ENCODE peak calls at places on chromosomes 16 and 17, in ten cellular contexts. One of them, this sample, is unnamed.

GRCh38 chr17:33038740-33039139 is 47.1 kb downstream of the SPACA3 start:
- DNase-seq in fibroblast of lung: peak; percentile 69
- DNase-seq in transverse colon: peak; percentile 41
- DNase-seq in choroid plexus epithelial cell: peak; percentile 24
- DNase-seq in CD4-positive, alpha-beta T cell: no peak
- DNase-seq in neural crest cell: peak; percentile 64
- DNase-seq in pancreas: no peak
- DNase-seq in tibial nerve: no peak
- DNase-seq in nephron progenitor cell: peak; percentile 81
- DNase-seq in fibroblast of pulmonary artery: peak; percentile 67
- DNase-seq in this sample: peak; percentile 65

GRCh38 chr17:43456661-43457361 is 27.0 kb upstream of the DHX8 start:
- DNase-seq in fibroblast of lung: peak; percentile 46
- DNase-seq in transverse colon: peak; percentile 12
- DNase-seq in choroid plexus epithelial cell: peak; percentile 42
- DNase-seq in CD4-positive, alpha-beta T cell: no peak
- DNase-seq in neural crest cell: no peak
- DNase-seq in pancreas: no peak
- DNase-seq in tibial nerve: peak; percentile 23
- DNase-seq in nephron progenitor cell: no peak
- DNase-seq in fibroblast of pulmonary artery: no peak
- DNase-seq in this sample: peak; percentile 91

GRCh38 chr17:16415031-16415924 is at the start of gene TRPV2:
- DNase-seq in fibroblast of lung: no peak
- DNase-seq in transverse colon: peak; percentile 65
- DNase-seq in choroid plexus epithelial cell: no peak
- DNase-seq in CD4-positive, alpha-beta T cell: peak; percentile 51
- DNase-seq in neural crest cell: no peak
- DNase-seq in pancreas: no peak
- DNase-seq in tibial nerve: no peak
- DNase-seq in nephron progenitor cell: peak; percentile 33
- DNase-seq in fibroblast of pulmonary artery: no peak
- DNase-seq in this sample: peak; percentile 45

GRCh38 chr16:29663020-29663828 is at the start of gene SPN:
- DNase-seq in fibroblast of lung: no peak
- DNase-seq in transverse colon: peak; percentile 33
- DNase-seq in choroid plexus epithelial cell: no peak
- DNase-seq in CD4-positive, alpha-beta T cell: peak; percentile 33
- DNase-seq in neural crest cell: no peak
- DNase-seq in pancreas: no peak
- DNase-seq in tibial nerve: no peak
- DNase-seq in nephron progenitor cell: no peak
- DNase-seq in fibroblast of pulmonary artery: no peak
- DNase-seq in this sample: no peak

GRCh38 chr16:84115919-84116719 is 623 bp downstream of the MBTPS1 start:
- DNase-seq in fibroblast of lung: peak; percentile 56
- DNase-seq in transverse colon: peak; percentile 62
- DNase-seq in choroid plexus epithelial cell: peak; percentile 60
- DNase-seq in CD4-positive, alpha-beta T cell: peak; percentile 60
- DNase-seq in neural crest cell: no peak
- DNase-seq in pancreas: peak; percentile 53
- DNase-seq in tibial nerve: no peak
- DNase-seq in nephron progenitor cell: no peak
- DNase-seq in fibroblast of pulmonary artery: peak; percentile 49
- DNase-seq in this sample: peak; percentile 52

GRCh38 chr16:10878644-10879498 is 1.9 kb downstream of the CIITA start:
- DNase-seq in fibroblast of lung: peak; percentile 20
- DNase-seq in transverse colon: peak; percentile 58
- DNase-seq in choroid plexus epithelial cell: peak; percentile 47
- DNase-seq in CD4-positive, alpha-beta T cell: no peak
- DNase-seq in neural crest cell: no peak
- DNase-seq in pancreas: peak; percentile 17
- DNase-seq in tibial nerve: no peak
- DNase-seq in nephron progenitor cell: no peak
- DNase-seq in fibroblast of pulmonary artery: peak; percentile 12
- DNase-seq in this sample: peak; percentile 48

GRCh38 chr17:71224824-71225575 is 895.8 kb upstream of the SOX9 start:
- DNase-seq in fibroblast of lung: peak; percentile 62
- DNase-seq in transverse colon: peak; percentile 16
- DNase-seq in choroid plexus epithelial cell: peak; percentile 30
- DNase-seq in CD4-positive, alpha-beta T cell: no peak
- DNase-seq in neural crest cell: no peak
- DNase-seq in pancreas: no peak
- DNase-seq in tibial nerve: no peak
- DNase-seq in nephron progenitor cell: no peak
- DNase-seq in fibroblast of pulmonary artery: peak; percentile 29
- DNase-seq in this sample: peak; percentile 13

GRCh38 chr16:81894592-81894991 is 115.5 kb downstream of the PLCG2 start:
- DNase-seq in fibroblast of lung: no peak
- DNase-seq in transverse colon: no peak
- DNase-seq in choroid plexus epithelial cell: no peak
- DNase-seq in CD4-positive, alpha-beta T cell: no peak
- DNase-seq in neural crest cell: no peak
- DNase-seq in pancreas: no peak
- DNase-seq in tibial nerve: no peak
- DNase-seq in nephron progenitor cell: no peak
- DNase-seq in fibroblast of pulmonary artery: no peak
- DNase-seq in this sample: no peak

GRCh38 chr17:39576187-39576586 is 31.5 kb downstream of the NEUROD2 start:
- DNase-seq in fibroblast of lung: no peak
- DNase-seq in transverse colon: no peak
- DNase-seq in choroid plexus epithelial cell: no peak
- DNase-seq in CD4-positive, alpha-beta T cell: no peak
- DNase-seq in neural crest cell: peak; percentile 37
- DNase-seq in pancreas: no peak
- DNase-seq in tibial nerve: no peak
- DNase-seq in nephron progenitor cell: peak; percentile 47
- DNase-seq in fibroblast of pulmonary artery: no peak
- DNase-seq in this sample: peak; percentile 35

GRCh38 chr17:55177914-55178217 is 86.9 kb upstream of the HLF start:
- DNase-seq in fibroblast of lung: no peak
- DNase-seq in transverse colon: no peak
- DNase-seq in choroid plexus epithelial cell: no peak
- DNase-seq in CD4-positive, alpha-beta T cell: no peak
- DNase-seq in neural crest cell: no peak
- DNase-seq in pancreas: no peak
- DNase-seq in tibial nerve: no peak
- DNase-seq in nephron progenitor cell: no peak
- DNase-seq in fibroblast of pulmonary artery: no peak
- DNase-seq in this sample: no peak

GRCh38 chr16:2511128-2511785 is 2.5 kb upstream of the ATP6V0C start:
- DNase-seq in fibroblast of lung: peak; percentile 61
- DNase-seq in transverse colon: peak; percentile 71
- DNase-seq in choroid plexus epithelial cell: peak; percentile 70
- DNase-seq in CD4-positive, alpha-beta T cell: no peak
- DNase-seq in neural crest cell: no peak
- DNase-seq in pancreas: no peak
- DNase-seq in tibial nerve: peak; percentile 65
- DNase-seq in nephron progenitor cell: peak; percentile 51
- DNase-seq in fibroblast of pulmonary artery: peak; percentile 57
- DNase-seq in this sample: no peak

GRCh38 chr17:66198242-66198641 is 6.3 kb upstream of the CEP112 start:
- DNase-seq in fibroblast of lung: no peak
- DNase-seq in transverse colon: no peak
- DNase-seq in choroid plexus epithelial cell: no peak
- DNase-seq in CD4-positive, alpha-beta T cell: no peak
- DNase-seq in neural crest cell: no peak
- DNase-seq in pancreas: no peak
- DNase-seq in tibial nerve: no peak
- DNase-seq in nephron progenitor cell: no peak
- DNase-seq in fibroblast of pulmonary artery: no peak
- DNase-seq in this sample: no peak

GRCh38 chr17:66203274-66204015 is 11.5 kb upstream of the CEP112 start:
- DNase-seq in fibroblast of lung: no peak
- DNase-seq in transverse colon: no peak
- DNase-seq in choroid plexus epithelial cell: no peak
- DNase-seq in CD4-positive, alpha-beta T cell: no peak
- DNase-seq in neural crest cell: no peak
- DNase-seq in pancreas: no peak
- DNase-seq in tibial nerve: no peak
- DNase-seq in nephron progenitor cell: no peak
- DNase-seq in fibroblast of pulmonary artery: no peak
- DNase-seq in this sample: no peak

DNA sequence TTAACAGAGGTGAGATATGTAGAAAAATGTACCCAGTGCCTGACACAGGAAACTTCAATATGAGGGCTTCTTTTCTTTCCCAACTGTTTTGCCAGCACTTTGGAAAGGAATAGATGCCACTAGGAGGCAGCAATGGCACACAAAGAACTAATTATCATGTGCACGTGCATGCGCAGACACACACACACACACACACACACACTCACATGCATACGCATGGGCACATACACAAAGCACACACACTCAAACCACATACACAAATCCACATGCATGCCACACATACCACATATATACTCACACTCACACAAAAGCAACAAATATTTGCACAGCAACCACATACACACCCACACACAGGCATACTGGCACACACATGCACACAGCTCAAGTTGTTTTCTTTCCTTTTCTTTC is 8.8 kb upstream of the CEP112 start:
- DNase-seq in fibroblast of lung: peak; percentile 80
- DNase-seq in transverse colon: peak; percentile 59
- DNase-seq in choroid plexus epithelial cell: peak; percentile 91
- DNase-seq in CD4-positive, alpha-beta T cell: peak; percentile 12
- DNase-seq in neural crest cell: peak; percentile 63
- DNase-seq in pancreas: peak; percentile 49
- DNase-seq in tibial nerve: no peak
- DNase-seq in nephron progenitor cell: peak; percentile 44
- DNase-seq in fibroblast of pulmonary artery: peak; percentile 87
- DNase-seq in this sample: peak; percentile 79
- TF ChIP-seq CTCF in fibroblast of lung: peak; percentile 75
- TF ChIP-seq CTCF in transverse colon: peak; percentile 50
- TF ChIP-seq CTCF in choroid plexus epithelial cell: peak; percentile 83
- TF ChIP-seq CTCF in CD4-positive, alpha-beta T cell: peak; percentile 67
- TF ChIP-seq CTCF in neural crest cell: peak; percentile 70
- TF ChIP-seq CTCF in pancreas: peak; percentile 31
- TF ChIP-seq CTCF in tibial nerve: peak; percentile 56
- TF ChIP-seq CTCF in nephron progenitor cell: peak; percentile 60
- TF ChIP-seq CTCF in fibroblast of pulmonary artery: peak; percentile 76
- TF ChIP-seq CTCF in this sample: peak; percentile 64

DNA sequence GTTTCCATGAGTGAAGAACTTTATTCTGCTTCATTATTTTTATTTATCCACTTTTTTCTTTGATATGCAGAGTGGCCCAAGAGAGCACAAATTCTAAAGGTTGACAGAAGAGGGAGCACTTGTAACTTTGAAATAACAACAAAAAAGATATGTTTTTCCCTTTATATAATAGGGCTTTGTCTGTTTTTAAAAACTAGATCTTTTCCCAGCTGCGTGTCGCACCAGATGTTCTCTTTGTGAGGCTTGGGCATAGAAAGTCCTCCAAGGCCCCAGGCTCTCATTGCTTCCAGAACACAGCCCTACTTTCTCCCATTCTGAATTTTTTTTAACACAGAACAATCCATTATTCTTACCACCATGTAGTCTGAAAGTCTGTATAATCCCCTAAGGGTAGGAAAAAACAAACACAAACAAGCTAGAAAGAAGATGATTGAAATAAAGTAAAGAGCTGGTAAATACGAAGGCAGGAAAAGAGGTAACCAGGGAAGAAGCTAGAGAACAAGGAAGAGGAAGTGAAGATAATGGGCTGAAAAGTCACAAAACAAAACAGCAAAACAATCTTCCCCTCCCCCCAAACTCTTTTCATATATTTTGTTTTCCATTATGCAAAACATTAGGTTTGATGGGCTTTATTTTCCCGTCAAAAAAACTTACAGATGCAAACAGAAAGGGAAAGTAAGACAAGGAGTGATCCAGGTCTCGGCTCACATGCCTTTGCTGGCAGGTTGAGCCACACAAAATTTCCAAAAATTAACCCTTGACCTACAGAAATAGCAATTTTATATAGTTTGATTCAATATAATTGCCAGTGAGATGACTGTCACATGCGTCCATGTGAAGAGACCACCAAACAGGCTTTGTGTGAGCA is 160.3 kb downstream of the ABCA8 start:
- DNase-seq in fibroblast of lung: peak; percentile 24
- DNase-seq in transverse colon: no peak
- DNase-seq in choroid plexus epithelial cell: peak; percentile 82
- DNase-seq in CD4-positive, alpha-beta T cell: no peak
- DNase-seq in neural crest cell: peak; percentile 22
- DNase-seq in pancreas: no peak
- DNase-seq in tibial nerve: peak; percentile 50
- DNase-seq in nephron progenitor cell: no peak
- DNase-seq in fibroblast of pulmonary artery: peak; percentile 86
- DNase-seq in this sample: peak; percentile 26
- TF ChIP-seq CTCF in fibroblast of lung: no peak
- TF ChIP-seq CTCF in transverse colon: peak; percentile 11
- TF ChIP-seq CTCF in choroid plexus epithelial cell: peak; percentile 60
- TF ChIP-seq CTCF in CD4-positive, alpha-beta T cell: no peak
- TF ChIP-seq CTCF in neural crest cell: peak; percentile 48
- TF ChIP-seq CTCF in pancreas: peak; percentile 15
- TF ChIP-seq CTCF in tibial nerve: peak; percentile 59
- TF ChIP-seq CTCF in nephron progenitor cell: no peak
- TF ChIP-seq CTCF in fibroblast of pulmonary artery: peak; percentile 56
- TF ChIP-seq CTCF in this sample: peak; percentile 37

GRCh38 chr16:76346210-76346609 is 69.0 kb downstream of the CNTNAP4 start:
- DNase-seq in fibroblast of lung: no peak
- DNase-seq in transverse colon: no peak
- DNase-seq in choroid plexus epithelial cell: no peak
- DNase-seq in CD4-positive, alpha-beta T cell: no peak
- DNase-seq in neural crest cell: no peak
- DNase-seq in pancreas: no peak
- DNase-seq in tibial nerve: no peak
- DNase-seq in nephron progenitor cell: no peak
- DNase-seq in fibroblast of pulmonary artery: no peak
- DNase-seq in this sample: no peak
- TF ChIP-seq CTCF in fibroblast of lung: no peak
- TF ChIP-seq CTCF in transverse colon: no peak
- TF ChIP-seq CTCF in choroid plexus epithelial cell: no peak
- TF ChIP-seq CTCF in CD4-positive, alpha-beta T cell: no peak
- TF ChIP-seq CTCF in neural crest cell: no peak
- TF ChIP-seq CTCF in pancreas: no peak
- TF ChIP-seq CTCF in tibial nerve: no peak
- TF ChIP-seq CTCF in nephron progenitor cell: no peak
- TF ChIP-seq CTCF in fibroblast of pulmonary artery: no peak
- TF ChIP-seq CTCF in this sample: no peak

DNA sequence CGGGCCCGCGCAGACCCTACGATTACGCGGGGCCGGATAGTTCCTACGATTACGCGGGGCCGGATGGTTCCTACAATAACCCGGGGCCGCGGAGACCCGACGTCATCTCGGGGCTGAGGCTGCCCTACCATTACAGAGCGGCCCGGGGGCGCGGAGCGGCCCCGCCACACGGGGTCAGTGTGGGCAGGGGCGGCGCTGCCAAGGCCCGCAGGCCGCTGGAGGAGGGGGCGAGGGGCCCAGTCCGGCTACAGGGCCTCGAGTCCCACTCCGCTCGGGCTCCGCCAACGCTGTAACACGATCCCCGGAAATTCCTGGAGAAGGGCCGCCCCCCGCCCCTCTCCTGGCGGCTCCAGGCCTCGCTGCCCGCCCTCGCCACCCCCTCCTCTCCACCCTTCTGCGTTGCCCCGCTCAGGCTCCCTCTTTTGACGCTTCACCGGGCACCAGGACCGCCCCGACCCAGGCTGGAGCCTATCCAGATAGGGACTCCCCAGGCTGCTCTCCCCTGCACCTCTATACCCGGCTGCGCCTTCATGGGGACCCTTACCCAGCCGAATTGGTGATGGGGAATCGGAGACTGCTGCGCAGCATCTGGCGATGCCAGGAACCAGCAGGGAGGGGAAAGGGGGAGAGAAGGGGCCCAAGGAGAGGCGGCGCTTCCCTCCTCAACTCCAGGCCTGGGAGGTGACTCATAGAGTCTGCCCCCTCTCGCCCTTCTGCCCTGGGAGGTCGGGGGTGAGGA is at the start of gene RAB34:
- DNase-seq in fibroblast of lung: peak; percentile 91
- DNase-seq in transverse colon: peak; percentile 56
- DNase-seq in choroid plexus epithelial cell: peak; percentile 83
- DNase-seq in CD4-positive, alpha-beta T cell: peak; percentile 12
- DNase-seq in neural crest cell: peak; percentile 73
- DNase-seq in pancreas: no peak
- DNase-seq in tibial nerve: peak; percentile 54
- DNase-seq in nephron progenitor cell: peak; percentile 94
- DNase-seq in fibroblast of pulmonary artery: peak; percentile 91
- DNase-seq in this sample: peak; percentile 90
- TF ChIP-seq CTCF in fibroblast of lung: peak; percentile 19
- TF ChIP-seq CTCF in transverse colon: peak; percentile 6
- TF ChIP-seq CTCF in choroid plexus epithelial cell: no peak
- TF ChIP-seq CTCF in CD4-positive, alpha-beta T cell: no peak
- TF ChIP-seq CTCF in neural crest cell: peak; percentile 60
- TF ChIP-seq CTCF in pancreas: no peak
- TF ChIP-seq CTCF in tibial nerve: peak; percentile 33
- TF ChIP-seq CTCF in nephron progenitor cell: peak; percentile 53
- TF ChIP-seq CTCF in fibroblast of pulmonary artery: peak; percentile 2
- TF ChIP-seq CTCF in this sample: peak; percentile 26

This sample was measured in MCF 10A.